ENCODE peak calls at places on chromosomes 6 and 20, in six cellular contexts. X, D, Z, K, B and G are unnamed samples.

GRCh38 chr20:63963784-63964301 is 5.9 kb downstream of the ZNF512B start:
- DNase-seq in X (no peak), D (no peak), Z (no peak), K (no peak), B (no peak), G (no peak)

GRCh38 chr6:149887343-149887742 is 10.6 kb downstream of the RAET1E start:
- DNase-seq in X (peak), D (no peak), Z (no peak), K (peak), B (no peak), G (no peak)

GRCh38 chr20:38055294-38055693 is 21.7 kb downstream of the RPRD1B start:
- DNase-seq in X (no peak), D (no peak), Z (no peak), K (peak), B (no peak), G (no peak)

GRCh38 chr20:59441860-59442810 is 141.7 kb downstream of the EDN3 start:
- DNase-seq in X (no peak), D (no peak), Z (no peak), K (no peak), B (no peak), G (no peak)

GRCh38 chr6:66993272-66993671 is 1286.2 kb upstream of the EYS start:
- DNase-seq in X (peak), D (no peak), Z (no peak), K (no peak), B (no peak), G (no peak)

GRCh38 chr6:108360919-108361311 is 66.1 kb downstream of the AFG1L start:
- DNase-seq in X (no peak), D (no peak), Z (no peak), K (no peak), B (no peak), G (no peak)

GRCh38 chr6:34447915-34448314 is 18.0 kb upstream of the PACSIN1 start:
- DNase-seq in X (peak), D (no peak), Z (no peak), K (no peak), B (no peak), G (no peak)

GRCh38 chr6:87944541-87944954 is 103.1 kb upstream of the SPACA1 start:
- DNase-seq in X (peak), D (peak), Z (peak), K (peak), B (peak), G (peak)

GRCh38 chr6:71284785-71285184 is 3.8 kb upstream of the OGFRL1 start:
- DNase-seq in X (peak), D (no peak), Z (no peak), K (peak), B (no peak), G (no peak)

GRCh38 chr6:26270121-26270861 is 94.7 kb upstream of the BTN3A2 start:
- DNase-seq in X (peak), D (no peak), Z (no peak), K (peak), B (no peak), G (no peak)

GRCh38 chr6:11341867-11342266 is 109.4 kb upstream of the NEDD9 start:
- DNase-seq in X (peak), D (no peak), Z (no peak), K (peak), B (no peak), G (no peak)

GRCh38 chr6:159466934-159467333 is 226.1 kb downstream of the SOD2 start:
- DNase-seq in X (no peak), D (no peak), Z (no peak), K (no peak), B (no peak), G (no peak)

GRCh38 chr6:106746660-106747059 is 117.3 kb downstream of the QRSL1 start:
- DNase-seq in X (peak), D (no peak), Z (no peak), K (peak), B (no peak), G (no peak)

GRCh38 chr6:44462797-44463770 is 75.6 kb downstream of the CDC5L start:
- DNase-seq in X (no peak), D (no peak), Z (no peak), K (no peak), B (no peak), G (no peak)

GRCh38 chr6:121309768-121310473 is 24.4 kb downstream of the TBC1D32 start:
- DNase-seq in X (peak), D (peak), Z (no peak), K (peak), B (no peak), G (no peak)

GRCh38 chr6:105797313-105797970 is 288.7 kb upstream of the PRDM1 start:
- DNase-seq in X (no peak), D (no peak), Z (no peak), K (no peak), B (no peak), G (no peak)

GRCh38 chr6:152273002-152273401 is 364.2 kb downstream of the SYNE1 start:
- DNase-seq in X (peak), D (no peak), Z (peak), K (peak), B (no peak), G (no peak)

GRCh38 chr6:6556738-6557503 is 31.6 kb upstream of the LY86 start:
- DNase-seq in X (peak), D (no peak), Z (no peak), K (peak), B (peak), G (peak)

GRCh38 chr20:31684153-31685003 is 38.3 kb downstream of the BCL2L1 start:
- DNase-seq in X (no peak), D (no peak), Z (no peak), K (no peak), B (no peak), G (no peak)

GRCh38 chr20:7285918-7286556 is 518.6 kb downstream of the BMP2 start:
- DNase-seq in X (peak), D (peak), Z (peak), K (peak), B (peak), G (peak)

GRCh38 chr6:82270791-82271392 is 23.3 kb upstream of the IBTK start:
- DNase-seq in X (peak), D (no peak), Z (no peak), K (peak), B (no peak), G (no peak)

GRCh38 chr6:144344651-144345050 is 59.5 kb downstream of the UTRN start:
- DNase-seq in X (no peak), D (no peak), Z (no peak), K (no peak), B (no peak), G (no peak)

GRCh38 chr6:42088101-42088591 is 37.8 kb downstream of the TAF8 start:
- DNase-seq in X (peak), D (no peak), Z (no peak), K (peak), B (peak), G (no peak)

GRCh38 chr6:10136636-10137035 is 278.2 kb downstream of the TFAP2A start:
- DNase-seq in X (peak), D (no peak), Z (no peak), K (no peak), B (no peak), G (no peak)

GRCh38 chr20:50726955-50727791 is 4.2 kb upstream of the PARD6B start:
- DNase-seq in X (no peak), D (no peak), Z (no peak), K (no peak), B (no peak), G (no peak)

GRCh38 chr6:142612956-142613355 is 311.1 kb downstream of the ADGRG6 start:
- DNase-seq in X (no peak), D (no peak), Z (no peak), K (no peak), B (no peak), G (no peak)

GRCh38 chr6:579339-579738 is 77.6 kb downstream of the HUS1B start:
- DNase-seq in X (peak), D (no peak), Z (no peak), K (peak), B (no peak), G (no peak)

GRCh38 chr20:34772437-34772836 is 53.0 kb downstream of the NCOA6 start:
- DNase-seq in X (no peak), D (no peak), Z (no peak), K (no peak), B (no peak), G (no peak)

GRCh38 chr6:105431226-105431625 is 28.3 kb upstream of the PREP start:
- DNase-seq in X (peak), D (peak), Z (no peak), K (peak), B (no peak), G (peak)

GRCh38 chr20:24637941-24638340 is 168.5 kb downstream of the SYNDIG1 start:
- DNase-seq in X (no peak), D (no peak), Z (no peak), K (no peak), B (no peak), G (no peak)

GRCh38 chr6:24667378-24667803 is 514 bp downstream of the ACOT13 start:
- DNase-seq in X (no peak), D (no peak), Z (no peak), K (peak), B (no peak), G (no peak)

DNA sequence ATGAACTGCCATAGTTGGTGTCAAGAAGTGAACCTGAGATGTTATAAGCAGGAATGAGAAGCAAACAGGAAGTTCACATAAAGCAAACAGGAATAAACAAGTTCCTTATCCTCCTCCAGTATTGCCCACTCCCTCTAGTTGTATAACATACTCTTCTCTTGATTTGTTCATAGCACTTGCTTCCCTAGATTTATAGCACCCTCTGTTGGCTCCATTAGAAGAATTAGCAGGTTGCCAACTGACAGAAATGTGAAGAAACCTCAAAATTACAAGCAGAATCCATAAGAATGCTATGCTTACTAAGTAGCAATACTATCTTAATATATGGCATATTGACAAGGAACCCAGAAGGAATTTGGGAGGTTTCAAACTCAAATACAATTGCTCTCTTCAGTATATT is 195.4 kb downstream of the TBX18 start:
- DNase-seq in X (peak), D (peak), Z (no peak), K (peak), B (no peak), G (no peak)
- TF ChIP-seq CTCF in X (no peak), D (peak), Z (peak), K (peak), B (no peak), G (no peak)

GRCh38 chr6:115982453-115982852 is 78.2 kb downstream of the FRK start:
- DNase-seq in X (no peak), D (no peak), Z (no peak), K (no peak), B (no peak), G (no peak)
- TF ChIP-seq CTCF in X (no peak), D (no peak), Z (no peak), K (no peak), B (no peak), G (no peak)

GRCh38 chr6:129029778-129030177 is 146.8 kb downstream of the LAMA2 start:
- DNase-seq in X (no peak), D (no peak), Z (no peak), K (no peak), B (no peak), G (no peak)

GRCh38 chr6:129031051-129031599 is 148.2 kb downstream of the LAMA2 start:
- DNase-seq in X (peak), D (peak), Z (no peak), K (peak), B (no peak), G (no peak)

GRCh38 chr6:129032602-129033001 is 149.7 kb downstream of the LAMA2 start:
- DNase-seq in X (no peak), D (no peak), Z (peak), K (no peak), B (no peak), G (no peak)

GRCh38 chr6:129033173-129033572 is 150.2 kb downstream of the LAMA2 start:
- DNase-seq in X (no peak), D (no peak), Z (no peak), K (no peak), B (no peak), G (no peak)

DNA sequence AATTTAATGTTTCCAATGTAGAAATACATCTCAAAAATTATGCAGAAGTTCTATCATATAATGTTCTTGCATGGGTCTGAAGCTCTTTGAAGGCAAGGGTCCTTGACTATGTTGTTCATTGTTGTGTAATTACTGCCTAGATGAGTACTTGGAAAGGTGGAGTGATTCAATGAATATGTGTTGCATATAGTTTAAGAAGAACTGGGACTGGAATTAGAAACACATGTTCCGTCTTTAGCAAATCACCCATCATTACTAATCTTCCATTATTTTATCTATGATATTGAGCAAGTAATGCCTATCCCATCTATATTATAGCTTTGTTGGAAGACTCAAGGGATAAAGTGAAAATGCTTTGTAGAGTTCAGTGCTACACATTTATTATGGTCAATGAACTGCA is 147.3 kb downstream of the LAMA2 start:
- DNase-seq in X (no peak), D (no peak), Z (no peak), K (peak), B (no peak), G (no peak)
- TF ChIP-seq CTCF in X (no peak), D (no peak), Z (no peak), K (no peak), B (no peak), G (no peak)

DNA sequence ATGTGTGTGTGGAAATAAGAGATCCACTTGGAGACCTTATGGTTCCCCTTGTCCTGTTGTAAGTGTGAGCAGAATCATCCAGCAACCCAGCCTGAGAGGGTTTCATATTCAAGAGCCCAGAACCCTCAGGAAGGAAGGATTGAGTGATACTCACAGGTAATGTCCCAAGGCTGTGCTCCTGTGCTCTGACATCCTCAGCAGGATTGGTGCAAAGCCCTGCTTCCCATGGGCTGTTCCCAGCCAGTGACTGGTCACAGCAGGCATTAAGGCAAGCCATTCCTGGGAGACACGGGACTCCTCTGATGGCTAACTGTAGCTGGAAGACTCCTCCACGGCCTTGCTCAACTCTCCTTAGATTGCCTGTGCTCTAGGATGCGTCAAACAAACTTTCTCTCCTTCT is 33.8 kb upstream of the HLA-G start:
- DNase-seq in X (no peak), D (no peak), Z (no peak), K (no peak), B (no peak), G (no peak)
- TF ChIP-seq CTCF in X (no peak), D (no peak), Z (no peak), K (no peak), B (no peak), G (no peak)